ENCODE peak calls at places on chromosomes 3 and 15, in ten cellular contexts. Q, G, T, V, M, O, E, W, F and Z are unnamed samples.

GRCh38 chr3:37935756-37936666 is 54.6 kb upstream of the VILL start:
- DNase-seq in Q (peak), G (no peak), T (peak), V (no peak), M (no peak), O (no peak), E (no peak), W (peak), F (no peak), Z (no peak)

GRCh38 chr15:89728254-89728653 is 22.8 kb downstream of the MESP1 start:
- DNase-seq in Q (no peak), G (no peak), T (no peak), V (no peak), M (no peak), O (no peak), E (no peak), W (no peak), F (no peak), Z (no peak)

GRCh38 chr3:104273046-104273649 is 1093.6 kb upstream of the ALCAM start:
- DNase-seq in Q (no peak), G (no peak), T (peak), V (no peak), M (peak), O (no peak), E (no peak), W (peak), F (no peak), Z (no peak)

GRCh38 chr3:18812316-18812715 is 336.0 kb upstream of the KCNH8 start:
- DNase-seq in Q (peak), G (no peak), T (no peak), V (no peak), M (no peak), O (no peak), E (no peak), W (no peak), F (no peak), Z (no peak)

GRCh38 chr15:52132066-52132465 is 19.5 kb upstream of the BCL2L10 start:
- DNase-seq in Q (no peak), G (no peak), T (no peak), V (no peak), M (no peak), O (no peak), E (no peak), W (no peak), F (no peak), Z (no peak)

GRCh38 chr3:170420307-170420821 is 1.7 kb downstream of the CLDN11 start:
- DNase-seq in Q (no peak), G (peak), T (no peak), V (no peak), M (no peak), O (no peak), E (no peak), W (peak), F (no peak), Z (no peak)

GRCh38 chr3:29319262-29319661 is 38.4 kb downstream of the RBMS3 start:
- DNase-seq in Q (no peak), G (no peak), T (no peak), V (no peak), M (no peak), O (no peak), E (no peak), W (no peak), F (no peak), Z (no peak)

GRCh38 chr15:87591042-87591441 is 665.5 kb downstream of the NTRK3 start:
- DNase-seq in Q (no peak), G (no peak), T (peak), V (no peak), M (no peak), O (no peak), E (no peak), W (no peak), F (no peak), Z (no peak)

GRCh38 chr3:99862208-99862607 is 44.5 kb downstream of the CMSS1 start:
- DNase-seq in Q (no peak), G (no peak), T (no peak), V (no peak), M (no peak), O (no peak), E (no peak), W (no peak), F (no peak), Z (no peak)

GRCh38 chr15:62928242-62928995 is 114.1 kb upstream of the TPM1 start:
- DNase-seq in Q (peak), G (no peak), T (peak), V (no peak), M (no peak), O (peak), E (no peak), W (no peak), F (no peak), Z (no peak)

GRCh38 chr15:39230917-39231285 is 350.0 kb upstream of the THBS1 start:
- DNase-seq in Q (no peak), G (no peak), T (no peak), V (no peak), M (no peak), O (no peak), E (no peak), W (no peak), F (no peak), Z (no peak)

GRCh38 chr3:161070252-161070930 is 34.8 kb downstream of the B3GALNT1 start:
- DNase-seq in Q (no peak), G (no peak), T (no peak), V (no peak), M (no peak), O (no peak), E (no peak), W (peak), F (no peak), Z (no peak)

GRCh38 chr15:70284438-70285214 is 186.9 kb upstream of the TLE3 start:
- DNase-seq in Q (no peak), G (no peak), T (no peak), V (no peak), M (no peak), O (no peak), E (no peak), W (no peak), F (no peak), Z (no peak)

GRCh38 chr3:139610886-139611285 is 66.9 kb downstream of the NMNAT3 start:
- DNase-seq in Q (no peak), G (no peak), T (no peak), V (no peak), M (no peak), O (no peak), E (no peak), W (no peak), F (no peak), Z (no peak)

GRCh38 chr3:122298239-122298638 is 26.8 kb upstream of the CSTA start:
- DNase-seq in Q (no peak), G (no peak), T (no peak), V (no peak), M (no peak), O (no peak), E (peak), W (no peak), F (no peak), Z (no peak)

GRCh38 chr3:177491301-177492031 is 294.2 kb upstream of the TBL1XR1 start:
- DNase-seq in Q (no peak), G (no peak), T (no peak), V (no peak), M (no peak), O (no peak), E (no peak), W (no peak), F (no peak), Z (peak)

GRCh38 chr15:57554063-57554820 is 37.5 kb upstream of the MYZAP start:
- DNase-seq in Q (no peak), G (no peak), T (no peak), V (no peak), M (no peak), O (no peak), E (no peak), W (peak), F (no peak), Z (no peak)

GRCh38 chr3:45906681-45907220 is 20.4 kb downstream of the CCR9 start:
- DNase-seq in Q (no peak), G (peak), T (peak), V (peak), M (no peak), O (no peak), E (no peak), W (peak), F (no peak), Z (peak)

GRCh38 chr3:43477600-43477999 is 144.2 kb downstream of the ANO10 start:
- DNase-seq in Q (no peak), G (no peak), T (no peak), V (peak), M (no peak), O (no peak), E (no peak), W (no peak), F (no peak), Z (no peak)

GRCh38 chr15:23866832-23867231 is 179.7 kb upstream of the NDN start:
- DNase-seq in Q (no peak), G (no peak), T (peak), V (no peak), M (no peak), O (peak), E (no peak), W (peak), F (no peak), Z (no peak)

GRCh38 chr3:175646865-175647264 is 787.7 kb downstream of the NAALADL2 start:
- DNase-seq in Q (no peak), G (no peak), T (no peak), V (no peak), M (no peak), O (no peak), E (no peak), W (no peak), F (no peak), Z (no peak)

GRCh38 chr3:196546537-196546936 is 21.8 kb downstream of the WDR53 start:
- DNase-seq in Q (no peak), G (no peak), T (no peak), V (no peak), M (no peak), O (no peak), E (no peak), W (no peak), F (no peak), Z (no peak)

GRCh38 chr3:60053518-60054265 is 1003.9 kb upstream of the CFAP20DC start:
- DNase-seq in Q (peak), G (no peak), T (no peak), V (no peak), M (no peak), O (no peak), E (no peak), W (no peak), F (no peak), Z (no peak)

GRCh38 chr15:82972990-82973389 is 13.0 kb upstream of the RAMAC start:
- DNase-seq in Q (no peak), G (no peak), T (no peak), V (no peak), M (no peak), O (no peak), E (no peak), W (no peak), F (no peak), Z (no peak)

GRCh38 chr3:147614210-147614609 is 205.0 kb downstream of the ZIC1 start:
- DNase-seq in Q (no peak), G (no peak), T (no peak), V (no peak), M (no peak), O (no peak), E (no peak), W (no peak), F (no peak), Z (no peak)

GRCh38 chr15:92930061-92930460 is 29.9 kb downstream of the CHD2 start:
- DNase-seq in Q (peak), G (no peak), T (no peak), V (no peak), M (no peak), O (no peak), E (no peak), W (no peak), F (no peak), Z (no peak)

GRCh38 chr15:91113036-91113435 is 13.0 kb downstream of the SV2B start:
- DNase-seq in Q (no peak), G (peak), T (no peak), V (no peak), M (no peak), O (no peak), E (no peak), W (no peak), F (no peak), Z (no peak)

GRCh38 chr15:38647683-38648082 is 83.1 kb upstream of the RASGRP1 start:
- DNase-seq in Q (no peak), G (no peak), T (peak), V (no peak), M (no peak), O (peak), E (no peak), W (peak), F (no peak), Z (no peak)

GRCh38 chr15:82538961-82539689 is 1.1 kb downstream of the RPS17 start:
- DNase-seq in Q (no peak), G (no peak), T (no peak), V (no peak), M (no peak), O (no peak), E (no peak), W (no peak), F (no peak), Z (no peak)

GRCh38 chr3:158725348-158725966 is 6.8 kb downstream of the RARRES1 start:
- DNase-seq in Q (peak), G (no peak), T (no peak), V (peak), M (peak), O (peak), E (no peak), W (no peak), F (no peak), Z (no peak)

GRCh38 chr15:56969265-56969895 is 50.9 kb downstream of the TCF12 start:
- DNase-seq in Q (no peak), G (no peak), T (no peak), V (no peak), M (no peak), O (no peak), E (no peak), W (no peak), F (no peak), Z (no peak)

GRCh38 chr3:32500880-32501784 is 1.5 kb downstream of the CMTM6 start:
- DNase-seq in Q (no peak), G (no peak), T (no peak), V (no peak), M (no peak), O (no peak), E (no peak), W (no peak), F (no peak), Z (no peak)

DNA sequence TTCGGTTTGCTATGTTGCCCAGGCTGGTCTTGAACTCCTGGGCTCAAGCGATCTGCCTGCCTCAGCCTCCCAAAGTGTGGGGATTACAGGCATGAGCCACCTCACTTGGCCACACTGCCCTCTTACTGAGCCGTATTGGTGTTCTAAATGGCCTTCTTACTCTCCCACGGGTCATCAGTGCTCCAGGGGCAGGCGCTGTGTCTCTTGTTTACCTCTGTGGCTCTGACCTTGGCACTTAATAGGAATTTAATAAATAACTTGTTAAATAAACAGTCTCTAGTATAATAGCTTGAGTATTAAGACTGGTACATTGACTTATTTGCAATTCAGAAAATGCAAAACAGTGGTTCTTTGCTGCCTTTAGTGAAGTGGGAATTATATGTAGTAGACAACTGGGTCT is 13.7 kb downstream of the FLNB start:
- DNase-seq in Q (no peak), G (no peak), T (no peak), V (no peak), M (no peak), O (no peak), E (no peak), W (no peak), F (no peak), Z (no peak)
- TF ChIP-seq CTCF in Q (no peak), G (no peak), T (no peak), V (no peak), M (no peak), O (no peak), E (no peak), W (no peak), F (no peak), Z (no peak)

GRCh38 chr3:69948246-69948862 is 51.2 kb upstream of the SAMMSON start:
- DNase-seq in Q (peak), G (no peak), T (peak), V (no peak), M (no peak), O (no peak), E (no peak), W (peak), F (no peak), Z (no peak)
- TF ChIP-seq CTCF in Q (peak), G (peak), T (peak), V (peak), M (peak), O (peak), E (no peak), W (peak), F (peak), Z (peak)

GRCh38 chr15:96585634-96586386 is 255.3 kb downstream of the NR2F2 start:
- DNase-seq in Q (no peak), G (no peak), T (no peak), V (no peak), M (no peak), O (no peak), E (no peak), W (peak), F (no peak), Z (no peak)
- TF ChIP-seq CTCF in Q (peak), G (peak), T (peak), V (peak), M (peak), O (no peak), E (no peak), W (peak), F (no peak), Z (no peak)

GRCh38 chr3:56919137-56919796 is 117.5 kb upstream of the ARHGEF3 start:
- DNase-seq in Q (no peak), G (no peak), T (no peak), V (no peak), M (no peak), O (no peak), E (no peak), W (no peak), F (no peak), Z (no peak)
- TF ChIP-seq CTCF in Q (no peak), G (no peak), T (no peak), V (no peak), M (peak), O (no peak), E (no peak), W (no peak), F (no peak), Z (no peak)